ENCODE peak calls at places on chromosomes 16 and 17, in ten cellular contexts. H is brain microvascular endothelial cell; S is left cardiac atrium; N is activated T-cell treated with anti-CD3 and anti-CD28 coated beads, Interleukin-2, amount 50 U/mL, for 4 hours; M is CD8-positive, alpha-beta memory T cell; T is T-helper 2 cell; R is cardiac fibroblast; F is posterior vena cava; U is stimulated activated naive CD8-positive, alpha-beta T cell treated with anti-CD3 and anti-CD28 coated beads, Interleukin-15, Interleukin-2, amounts not matched to agents 100 U/mL and 50 U/mL, for 24 hours; Q is adipocyte. J is an unnamed sample.

GRCh38 chr17:61414141-61414935 is 14.7 kb downstream of the TBX2 start:
- DNase-seq in H (no peak), S (peak; percentile 51), N (no peak), M (no peak), T (no peak), R (peak; percentile 18), F (peak; percentile 78), U (no peak), Q (no peak), J (no peak)

GRCh38 chr17:57293077-57293476 is 36.8 kb downstream of the MSI2 start:
- DNase-seq in H (peak; percentile 32), S (no peak), N (no peak), M (no peak), T (no peak), R (no peak), F (no peak), U (no peak), Q (no peak), J (no peak)

GRCh38 chr17:17837380-17837821 is 615 bp upstream of the SREBF1 start:
- DNase-seq in H (peak; percentile 69), S (peak; percentile 64), N (no peak), M (no peak), T (no peak), R (peak; percentile 91), F (no peak), U (no peak), Q (peak; percentile 69), J (no peak)

GRCh38 chr17:16977932-16978331 is 6.0 kb upstream of the TNFRSF13B start:
- DNase-seq in H (peak; percentile 15), S (no peak), N (no peak), M (no peak), T (no peak), R (peak; percentile 27), F (no peak), U (no peak), Q (peak; percentile 2), J (no peak)

GRCh38 chr17:50986989-50987660 is 121.0 kb upstream of the TOB1 start:
- DNase-seq in H (peak; percentile 7), S (no peak), N (no peak), M (no peak), T (no peak), R (peak; percentile 48), F (no peak), U (no peak), Q (peak; percentile 72), J (no peak)

GRCh38 chr17:6970992-6971391 is 24.9 kb upstream of the ALOX12 start:
- DNase-seq in H (no peak), S (no peak), N (no peak), M (no peak), T (no peak), R (no peak), F (no peak), U (no peak), Q (no peak), J (no peak)

GRCh38 chr16:9134739-9135138 is 43.3 kb downstream of the HAPSTR1 start:
- DNase-seq in H (peak; percentile 46), S (no peak), N (peak; percentile 62), M (peak; percentile 51), T (peak; percentile 26), R (peak; percentile 58), F (peak; percentile 82), U (peak; percentile 71), Q (peak; percentile 56), J (peak; percentile 50)

GRCh38 chr17:72030067-72030899 is 90.5 kb upstream of the SOX9 start:
- DNase-seq in H (peak; percentile 52), S (peak; percentile 32), N (no peak), M (peak; percentile 14), T (no peak), R (peak; percentile 18), F (no peak), U (peak; percentile 23), Q (peak; percentile 70), J (no peak)

GRCh38 chr17:18025596-18026407 is 13.2 kb downstream of the ATPAF2 start:
- DNase-seq in H (no peak), S (no peak), N (peak; percentile 15), M (no peak), T (no peak), R (peak; percentile 74), F (peak; percentile 58), U (peak; percentile 30), Q (no peak), J (peak; percentile 23)

J was measured in stimulated activated naive CD4-positive, alpha-beta T cell treated with Interleukin-2 at 50 U/mL for 16 hours.